ENCODE peak calls at places on chromosomes 12 and 14, in four cellular contexts. One of them, this sample, is unnamed.

GRCh38 chr12:55629058-55629841 is 7.4 kb upstream of the OR10P1 start:
- DNase-seq in WTC11: no peak
- DNase-seq in A549: no peak
- DNase-seq in K562: no peak
- DNase-seq in this sample: no peak

GRCh38 chr12:22481557-22482104 is 62.7 kb downstream of the C2CD5 start:
- DNase-seq in WTC11: no peak
- DNase-seq in A549: no peak
- DNase-seq in K562: no peak
- DNase-seq in this sample: no peak

GRCh38 chr14:50333010-50333409 is 20.9 kb downstream of the DMAC2L start:
- DNase-seq in WTC11: no peak
- DNase-seq in A549: no peak
- DNase-seq in K562: no peak
- DNase-seq in this sample: no peak

GRCh38 chr12:24754690-24755638 is 193.9 kb downstream of the BCAT1 start:
- DNase-seq in WTC11: no peak
- DNase-seq in A549: no peak
- DNase-seq in K562: no peak
- DNase-seq in this sample: peak

GRCh38 chr14:27409936-27410335 is 812.1 kb upstream of the NOVA1 start:
- DNase-seq in WTC11: no peak
- DNase-seq in A549: no peak
- DNase-seq in K562: no peak
- DNase-seq in this sample: no peak

GRCh38 chr12:78672033-78672432 is 192.5 kb upstream of the SYT1 start:
- DNase-seq in WTC11: no peak
- DNase-seq in A549: no peak
- DNase-seq in K562: no peak
- DNase-seq in this sample: no peak

GRCh38 chr12:48687595-48687994 is 5.6 kb upstream of the KANSL2 start:
- DNase-seq in WTC11: no peak
- DNase-seq in A549: no peak
- DNase-seq in K562: no peak
- DNase-seq in this sample: no peak

GRCh38 chr12:32270818-32271710 is 128.3 kb upstream of the FGD4 start:
- DNase-seq in WTC11: no peak
- DNase-seq in A549: no peak
- DNase-seq in K562: no peak
- DNase-seq in this sample: peak

GRCh38 chr14:32303865-32304264 is 25.2 kb upstream of the AKAP6 start:
- DNase-seq in WTC11: no peak
- DNase-seq in A549: no peak
- DNase-seq in K562: no peak
- DNase-seq in this sample: peak

GRCh38 chr14:87055007-87055406 is 938.0 kb downstream of the GALC start:
- DNase-seq in WTC11: no peak
- DNase-seq in A549: no peak
- DNase-seq in K562: no peak
- DNase-seq in this sample: no peak

GRCh38 chr12:99658950-99659349 is 11.4 kb downstream of the GARIN6 start:
- DNase-seq in WTC11: no peak
- DNase-seq in A549: no peak
- DNase-seq in K562: no peak
- DNase-seq in this sample: no peak
- TF ChIP-seq HMGXB4 in WTC11: no peak
- TF ChIP-seq HMGXB4 in A549: no peak
- TF ChIP-seq HMGXB4 in K562: no peak
- TF ChIP-seq HMGXB4 in this sample: no peak

GRCh38 chr14:100153560-100153959 is 5.9 kb downstream of the DEGS2 start:
- DNase-seq in WTC11: no peak
- DNase-seq in A549: no peak
- DNase-seq in K562: no peak
- DNase-seq in this sample: no peak

GRCh38 chr14:100156776-100157175 is 2.7 kb downstream of the DEGS2 start:
- DNase-seq in WTC11: no peak
- DNase-seq in A549: no peak
- DNase-seq in K562: no peak
- DNase-seq in this sample: no peak

GRCh38 chr14:100152091-100152490 is 7.4 kb downstream of the DEGS2 start:
- DNase-seq in WTC11: no peak
- DNase-seq in A549: no peak
- DNase-seq in K562: no peak
- DNase-seq in this sample: no peak

GRCh38 chr14:100155881-100156645 is 3.4 kb downstream of the DEGS2 start:
- DNase-seq in WTC11: no peak
- DNase-seq in A549: peak
- DNase-seq in K562: no peak
- DNase-seq in this sample: peak

DNA sequence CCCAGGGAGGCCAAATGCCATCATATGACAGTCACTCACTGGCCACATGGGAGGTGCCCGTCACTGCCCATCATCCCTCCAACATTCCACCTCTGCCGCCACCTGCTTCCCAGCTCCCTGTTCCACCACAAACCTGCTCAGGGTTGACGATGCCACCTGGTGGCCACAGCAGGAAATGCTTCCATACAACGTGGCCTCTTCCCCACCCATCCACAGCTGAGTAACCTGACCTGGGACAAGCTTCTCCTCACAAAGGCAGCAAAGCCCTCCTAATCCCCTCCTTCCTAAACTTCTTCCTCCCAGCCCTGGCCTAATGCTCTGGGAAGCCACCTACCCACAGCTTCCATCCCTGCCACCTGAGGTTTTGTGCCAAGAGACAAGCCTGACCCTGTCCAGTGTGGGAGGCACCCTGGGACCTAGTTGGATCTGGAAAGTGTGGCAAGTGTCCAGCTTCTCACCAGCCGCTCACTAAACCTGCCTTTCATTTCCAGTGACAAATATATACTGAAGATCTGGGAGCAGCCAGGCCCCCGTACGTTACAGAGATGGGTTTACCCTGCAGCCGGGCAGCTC is 4.3 kb downstream of the DEGS2 start:
- DNase-seq in WTC11: peak
- DNase-seq in A549: peak
- DNase-seq in K562: peak
- DNase-seq in this sample: peak
- TF ChIP-seq HMGXB4 in WTC11: no peak
- TF ChIP-seq HMGXB4 in A549: no peak
- TF ChIP-seq HMGXB4 in K562: no peak
- TF ChIP-seq HMGXB4 in this sample: no peak

GRCh38 chr12:92356405-92356804 is 210.8 kb upstream of the BTG1 start:
- DNase-seq in WTC11: no peak
- DNase-seq in A549: no peak
- DNase-seq in K562: no peak
- DNase-seq in this sample: no peak
- TF ChIP-seq HMGXB4 in WTC11: no peak
- TF ChIP-seq HMGXB4 in A549: no peak
- TF ChIP-seq HMGXB4 in K562: no peak
- TF ChIP-seq HMGXB4 in this sample: no peak

DNA sequence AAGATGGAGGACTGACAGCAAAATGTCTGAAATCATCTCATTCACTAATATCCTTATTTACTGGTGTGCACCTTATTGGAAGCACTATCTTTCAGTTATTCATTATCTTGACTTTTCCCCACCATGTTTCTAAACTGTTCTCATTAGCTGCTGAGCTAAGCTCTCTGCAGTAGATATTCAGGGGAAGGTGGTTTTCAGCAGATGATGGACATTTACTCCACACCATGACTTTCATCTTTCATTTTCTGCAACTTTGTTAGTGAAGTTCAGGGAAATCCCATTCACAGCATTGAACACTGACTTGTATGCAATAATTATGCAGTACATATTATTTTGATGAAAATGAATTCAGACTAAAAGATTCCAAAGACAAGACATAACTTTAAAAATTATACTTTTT is 373.6 kb upstream of the FLRT2 start:
- DNase-seq in WTC11: no peak
- DNase-seq in A549: no peak
- DNase-seq in K562: no peak
- DNase-seq in this sample: no peak
- TF ChIP-seq HMGXB4 in WTC11: no peak
- TF ChIP-seq HMGXB4 in A549: no peak
- TF ChIP-seq HMGXB4 in K562: no peak
- TF ChIP-seq HMGXB4 in this sample: no peak

GRCh38 chr14:73937012-73937411 is 12.9 kb downstream of the FAM161B start:
- DNase-seq in WTC11: no peak
- DNase-seq in A549: no peak
- DNase-seq in K562: no peak
- DNase-seq in this sample: no peak
- TF ChIP-seq HMGXB4 in WTC11: no peak
- TF ChIP-seq HMGXB4 in A549: no peak
- TF ChIP-seq HMGXB4 in K562: no peak
- TF ChIP-seq HMGXB4 in this sample: no peak